ENCODE peak calls at places on chromosome 18, in four cellular contexts. G is HL-60, K is GM12878, W is K562. A is an unnamed sample.

GRCh38 chr18:80188643-80189010 is 58.7 kb downstream of the PARD6G start:
- DNase-seq in G (no peak), K (no peak), W (no peak), A (no peak)

GRCh38 chr18:55236150-55236931 is 277.1 kb upstream of the CCDC68 start:
- DNase-seq in G (peak), K (no peak), W (no peak), A (no peak)

GRCh38 chr18:12391487-12392136 is 14.6 kb upstream of the AFG3L2 start:
- DNase-seq in G (peak), K (no peak), W (peak), A (peak)

GRCh38 chr18:69774831-69775230 is 172.8 kb downstream of the CD226 start:
- DNase-seq in G (peak), K (no peak), W (no peak), A (no peak)

GRCh38 chr18:56124186-56124585 is 514.2 kb downstream of the TXNL1 start:
- DNase-seq in G (no peak), K (no peak), W (no peak), A (no peak)

GRCh38 chr18:25350561-25351201 is 1.3 kb downstream of the ZNF521 start:
- DNase-seq in G (no peak), K (no peak), W (no peak), A (peak)

GRCh38 chr18:48166971-48167370 is 236.5 kb upstream of the SMAD2 start:
- DNase-seq in G (peak), K (no peak), W (no peak), A (no peak)

GRCh38 chr18:65954372-65954771 is 203.6 kb downstream of the CDH7 start:
- DNase-seq in G (no peak), K (no peak), W (no peak), A (no peak)

GRCh38 chr18:72544092-72544886 is at the start of gene CBLN2:
- DNase-seq in G (peak), K (no peak), W (peak), A (peak)

GRCh38 chr18:70280007-70280925 is 8.6 kb upstream of the SOCS6 start:
- DNase-seq in G (no peak), K (no peak), W (no peak), A (no peak)

DNA sequence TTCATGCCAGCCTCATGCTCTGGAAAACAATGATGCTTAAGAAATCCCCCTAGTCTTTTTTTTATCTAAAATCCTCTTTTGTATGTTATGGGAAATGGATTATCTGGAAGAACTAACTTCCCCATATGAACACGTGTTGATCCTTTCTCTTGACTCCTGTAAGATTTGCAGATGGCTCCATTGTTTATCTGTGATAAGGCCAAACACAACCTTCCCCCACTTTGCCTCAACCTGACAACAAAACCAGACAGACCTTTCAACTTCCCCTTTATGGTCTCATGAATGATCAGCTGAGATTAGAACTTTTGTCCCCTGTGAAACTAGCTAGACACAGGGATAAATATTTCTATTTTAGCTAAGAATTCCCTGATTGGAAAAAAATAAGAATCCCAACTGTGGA is 828.0 kb upstream of the CDH2 start:
- DNase-seq in G (no peak), K (no peak), W (no peak), A (no peak)
- TF ChIP-seq POLR2AphosphoS5 in G (no peak), K (no peak), W (no peak), A (no peak)

GRCh38 chr18:46239998-46240397 is 135.8 kb downstream of the HAUS1 start:
- DNase-seq in G (no peak), K (no peak), W (no peak), A (no peak)

GRCh38 chr18:46237891-46238290 is 133.7 kb downstream of the HAUS1 start:
- DNase-seq in G (no peak), K (no peak), W (no peak), A (no peak)

GRCh38 chr18:46239549-46239948 is 135.4 kb downstream of the HAUS1 start:
- DNase-seq in G (no peak), K (no peak), W (no peak), A (no peak)

DNA sequence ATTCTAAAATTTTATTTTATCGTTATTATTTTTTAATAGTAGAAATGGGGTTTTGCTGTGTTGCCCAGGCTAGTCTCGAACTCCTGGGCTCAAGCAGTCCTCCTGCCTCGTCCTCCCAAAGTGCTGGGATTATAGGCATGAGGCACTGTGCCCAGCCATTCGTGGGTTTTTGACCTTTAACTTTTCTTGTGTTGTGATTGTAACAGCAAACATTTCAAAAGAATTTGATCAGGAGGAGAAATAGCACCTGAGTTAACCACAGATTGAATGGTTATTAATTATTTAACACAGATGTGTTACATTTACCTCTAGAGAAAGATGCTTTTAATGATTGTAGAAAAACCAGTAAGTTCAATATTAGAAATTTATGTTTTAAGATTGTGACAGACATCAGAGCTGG is 132.0 kb downstream of the HAUS1 start:
- DNase-seq in G (no peak), K (no peak), W (no peak), A (no peak)
- TF ChIP-seq SPI1 in G (no peak), K (no peak), W (no peak), A (no peak)

GRCh38 chr18:50307400-50307737 is 19.9 kb upstream of the CXXC1 start:
- DNase-seq in G (no peak), K (no peak), W (no peak), A (no peak)

GRCh38 chr18:50306944-50307343 is 19.5 kb upstream of the CXXC1 start:
- DNase-seq in G (peak), K (no peak), W (no peak), A (no peak)

GRCh38 chr18:50310080-50310479 is 22.6 kb upstream of the CXXC1 start:
- DNase-seq in G (peak), K (no peak), W (no peak), A (no peak)

GRCh38 chr18:50311573-50312106 is 24.1 kb upstream of the CXXC1 start:
- DNase-seq in G (peak), K (no peak), W (no peak), A (no peak)

GRCh38 chr18:50307738-50308470 is 20.4 kb upstream of the CXXC1 start:
- DNase-seq in G (peak), K (peak), W (peak), A (peak)
- TF ChIP-seq POLR2AphosphoS5 in G (peak), K (no peak), W (no peak), A (no peak)

DNA sequence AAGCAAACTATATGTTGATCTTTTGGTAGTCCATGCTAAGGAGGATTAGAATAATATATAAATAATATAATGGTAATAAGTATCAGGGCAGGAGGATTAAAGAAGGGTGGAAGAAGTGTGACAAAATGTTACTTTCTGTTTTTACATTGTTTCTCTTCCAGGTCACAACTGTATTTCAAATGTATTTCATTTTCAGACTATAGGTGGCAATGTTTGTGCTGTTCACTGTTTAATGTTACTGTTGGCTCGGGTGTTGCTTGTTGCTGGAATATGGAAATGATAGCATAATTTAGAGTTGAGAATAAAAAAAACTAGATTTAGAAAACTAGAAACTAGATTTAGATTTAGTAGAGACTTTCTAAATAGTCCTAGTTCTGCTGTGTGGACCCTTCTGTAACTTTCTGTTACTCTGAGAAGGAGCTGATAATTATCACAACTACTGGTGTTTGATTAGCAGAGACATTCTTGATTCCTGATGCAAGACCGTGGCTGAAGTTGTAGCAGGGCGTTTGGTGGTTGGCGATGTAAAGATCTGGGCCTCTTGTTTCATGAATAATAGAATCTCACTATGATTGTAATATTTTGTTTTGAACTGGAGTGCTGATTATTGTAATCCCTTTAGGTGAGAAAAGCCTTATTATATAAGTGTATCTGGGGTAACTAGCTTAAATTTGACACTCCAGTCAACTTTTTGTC is 7.9 kb downstream of the NEDD4L start:
- DNase-seq in G (no peak), K (no peak), W (no peak), A (no peak)
- TF ChIP-seq SPI1 in G (no peak), K (no peak), W (no peak), A (no peak)

A was measured in GM12891.